ENCODE peak calls at places on chromosomes 7 and 10, in ten cellular contexts. One of them, this sample, is unnamed.

GRCh38 chr7:119377861-119378260 is 895.1 kb upstream of the KCND2 start:
- DNase-seq in HT1080: no peak
- DNase-seq in NCI-H1694 treated with DMSO at 0.1 percent for 48 hours: no peak
- DNase-seq in osteocyte: no peak
- DNase-seq in non-pigmented ciliary epithelial cell: no peak
- DNase-seq in thoracic aorta: no peak
- DNase-seq in HFFc6: no peak
- DNase-seq in cardiac fibroblast: no peak
- DNase-seq in GM10248: no peak
- DNase-seq in CD8-positive, alpha-beta T cell: no peak
- DNase-seq in this sample: no peak

GRCh38 chr7:155877167-155877566 is 64.9 kb upstream of the SHH start:
- DNase-seq in non-pigmented ciliary epithelial cell: no peak
- DNase-seq in cardiac fibroblast: no peak
- DNase-seq in CD8-positive, alpha-beta T cell: no peak
- DNase-seq in GM10248: no peak
- DNase-seq in osteocyte: no peak
- DNase-seq in HT1080: no peak
- DNase-seq in thoracic aorta: no peak
- DNase-seq in NCI-H1694 treated with DMSO at 0.1 percent for 48 hours: no peak
- DNase-seq in HFFc6: no peak
- DNase-seq in this sample: no peak

GRCh38 chr10:101563007-101563406 is 25.1 kb downstream of the POLL start:
- DNase-seq in thoracic aorta: no peak
- DNase-seq in NCI-H1694 treated with DMSO at 0.1 percent for 48 hours: no peak
- DNase-seq in HT1080: no peak
- DNase-seq in cardiac fibroblast: no peak
- DNase-seq in osteocyte: peak
- DNase-seq in HFFc6: no peak
- DNase-seq in GM10248: no peak
- DNase-seq in CD8-positive, alpha-beta T cell: no peak
- DNase-seq in non-pigmented ciliary epithelial cell: no peak
- DNase-seq in this sample: no peak

GRCh38 chr7:107994366-107994765 is 8.6 kb downstream of the LAMB1 start:
- DNase-seq in non-pigmented ciliary epithelial cell: no peak
- DNase-seq in cardiac fibroblast: no peak
- DNase-seq in thoracic aorta: no peak
- DNase-seq in NCI-H1694 treated with DMSO at 0.1 percent for 48 hours: no peak
- DNase-seq in GM10248: no peak
- DNase-seq in osteocyte: no peak
- DNase-seq in CD8-positive, alpha-beta T cell: no peak
- DNase-seq in HT1080: no peak
- DNase-seq in HFFc6: no peak
- DNase-seq in this sample: no peak

GRCh38 chr10:59817806-59818205 is 64.6 kb upstream of the MRLN start:
- DNase-seq in osteocyte: no peak
- DNase-seq in non-pigmented ciliary epithelial cell: no peak
- DNase-seq in NCI-H1694 treated with DMSO at 0.1 percent for 48 hours: no peak
- DNase-seq in HFFc6: no peak
- DNase-seq in CD8-positive, alpha-beta T cell: no peak
- DNase-seq in HT1080: peak
- DNase-seq in GM10248: no peak
- DNase-seq in cardiac fibroblast: peak
- DNase-seq in thoracic aorta: peak
- DNase-seq in this sample: no peak

GRCh38 chr10:103745264-103746247 is 109.8 kb downstream of the SH3PXD2A start:
- DNase-seq in osteocyte: no peak
- DNase-seq in GM10248: no peak
- DNase-seq in cardiac fibroblast: no peak
- DNase-seq in NCI-H1694 treated with DMSO at 0.1 percent for 48 hours: no peak
- DNase-seq in thoracic aorta: no peak
- DNase-seq in HT1080: peak
- DNase-seq in CD8-positive, alpha-beta T cell: peak
- DNase-seq in HFFc6: peak
- DNase-seq in non-pigmented ciliary epithelial cell: no peak
- DNase-seq in this sample: no peak

GRCh38 chr7:124276005-124276606 is 243.2 kb upstream of the TMEM229A start:
- DNase-seq in cardiac fibroblast: peak
- DNase-seq in HT1080: peak
- DNase-seq in CD8-positive, alpha-beta T cell: no peak
- DNase-seq in osteocyte: no peak
- DNase-seq in HFFc6: no peak
- DNase-seq in NCI-H1694 treated with DMSO at 0.1 percent for 48 hours: peak
- DNase-seq in GM10248: peak
- DNase-seq in non-pigmented ciliary epithelial cell: no peak
- DNase-seq in thoracic aorta: no peak
- DNase-seq in this sample: peak

GRCh38 chr7:115116773-115117715 is 195.2 kb downstream of the MDFIC start:
- DNase-seq in HT1080: no peak
- DNase-seq in osteocyte: no peak
- DNase-seq in HFFc6: no peak
- DNase-seq in CD8-positive, alpha-beta T cell: no peak
- DNase-seq in NCI-H1694 treated with DMSO at 0.1 percent for 48 hours: no peak
- DNase-seq in thoracic aorta: no peak
- DNase-seq in GM10248: no peak
- DNase-seq in cardiac fibroblast: no peak
- DNase-seq in non-pigmented ciliary epithelial cell: no peak
- DNase-seq in this sample: no peak

GRCh38 chr7:96219382-96220130 is 102.3 kb downstream of the SLC25A13 start:
- DNase-seq in HFFc6: peak
- DNase-seq in cardiac fibroblast: peak
- DNase-seq in GM10248: no peak
- DNase-seq in HT1080: peak
- DNase-seq in osteocyte: no peak
- DNase-seq in CD8-positive, alpha-beta T cell: no peak
- DNase-seq in NCI-H1694 treated with DMSO at 0.1 percent for 48 hours: peak
- DNase-seq in non-pigmented ciliary epithelial cell: no peak
- DNase-seq in thoracic aorta: no peak
- DNase-seq in this sample: no peak

GRCh38 chr10:3290550-3290949 is 118.0 kb upstream of the PITRM1 start:
- DNase-seq in NCI-H1694 treated with DMSO at 0.1 percent for 48 hours: no peak
- DNase-seq in osteocyte: no peak
- DNase-seq in GM10248: no peak
- DNase-seq in non-pigmented ciliary epithelial cell: no peak
- DNase-seq in cardiac fibroblast: no peak
- DNase-seq in thoracic aorta: no peak
- DNase-seq in CD8-positive, alpha-beta T cell: no peak
- DNase-seq in HFFc6: no peak
- DNase-seq in HT1080: no peak
- DNase-seq in this sample: no peak

GRCh38 chr7:18413447-18413846 is 82.1 kb upstream of the HDAC9 start:
- DNase-seq in CD8-positive, alpha-beta T cell: no peak
- DNase-seq in cardiac fibroblast: no peak
- DNase-seq in osteocyte: no peak
- DNase-seq in thoracic aorta: no peak
- DNase-seq in GM10248: no peak
- DNase-seq in non-pigmented ciliary epithelial cell: no peak
- DNase-seq in HT1080: no peak
- DNase-seq in HFFc6: no peak
- DNase-seq in NCI-H1694 treated with DMSO at 0.1 percent for 48 hours: no peak
- DNase-seq in this sample: no peak

GRCh38 chr10:33321516-33321915 is 13.0 kb downstream of the NRP1 start:
- DNase-seq in NCI-H1694 treated with DMSO at 0.1 percent for 48 hours: no peak
- DNase-seq in thoracic aorta: no peak
- DNase-seq in GM10248: no peak
- DNase-seq in HT1080: no peak
- DNase-seq in non-pigmented ciliary epithelial cell: no peak
- DNase-seq in cardiac fibroblast: peak
- DNase-seq in CD8-positive, alpha-beta T cell: no peak
- DNase-seq in HFFc6: no peak
- DNase-seq in osteocyte: no peak
- DNase-seq in this sample: peak

GRCh38 chr7:155300641-155301452 is 3.2 kb downstream of the INSIG1 start:
- DNase-seq in NCI-H1694 treated with DMSO at 0.1 percent for 48 hours: no peak
- DNase-seq in GM10248: no peak
- DNase-seq in CD8-positive, alpha-beta T cell: no peak
- DNase-seq in thoracic aorta: no peak
- DNase-seq in cardiac fibroblast: no peak
- DNase-seq in osteocyte: no peak
- DNase-seq in HT1080: no peak
- DNase-seq in HFFc6: no peak
- DNase-seq in non-pigmented ciliary epithelial cell: no peak
- DNase-seq in this sample: no peak

GRCh38 chr10:5711637-5712036 is 27.0 kb downstream of the TASOR2 start:
- DNase-seq in HFFc6: no peak
- DNase-seq in osteocyte: no peak
- DNase-seq in cardiac fibroblast: no peak
- DNase-seq in NCI-H1694 treated with DMSO at 0.1 percent for 48 hours: no peak
- DNase-seq in CD8-positive, alpha-beta T cell: no peak
- DNase-seq in HT1080: no peak
- DNase-seq in non-pigmented ciliary epithelial cell: no peak
- DNase-seq in thoracic aorta: no peak
- DNase-seq in GM10248: no peak
- DNase-seq in this sample: no peak

GRCh38 chr10:27637601-27638000 is 108.0 kb downstream of the MKX start:
- DNase-seq in non-pigmented ciliary epithelial cell: no peak
- DNase-seq in HT1080: no peak
- DNase-seq in NCI-H1694 treated with DMSO at 0.1 percent for 48 hours: no peak
- DNase-seq in GM10248: no peak
- DNase-seq in thoracic aorta: no peak
- DNase-seq in HFFc6: no peak
- DNase-seq in cardiac fibroblast: no peak
- DNase-seq in osteocyte: no peak
- DNase-seq in CD8-positive, alpha-beta T cell: no peak
- DNase-seq in this sample: no peak

GRCh38 chr7:28745351-28745750 is 212.8 kb downstream of the TRIL start:
- DNase-seq in cardiac fibroblast: no peak
- DNase-seq in HFFc6: no peak
- DNase-seq in osteocyte: no peak
- DNase-seq in CD8-positive, alpha-beta T cell: no peak
- DNase-seq in non-pigmented ciliary epithelial cell: no peak
- DNase-seq in HT1080: no peak
- DNase-seq in thoracic aorta: no peak
- DNase-seq in GM10248: no peak
- DNase-seq in NCI-H1694 treated with DMSO at 0.1 percent for 48 hours: no peak
- DNase-seq in this sample: no peak

GRCh38 chr7:23105086-23105643 is 420 bp upstream of the KLHL7 start:
- DNase-seq in CD8-positive, alpha-beta T cell: no peak
- DNase-seq in HT1080: no peak
- DNase-seq in HFFc6: no peak
- DNase-seq in NCI-H1694 treated with DMSO at 0.1 percent for 48 hours: no peak
- DNase-seq in thoracic aorta: no peak
- DNase-seq in non-pigmented ciliary epithelial cell: no peak
- DNase-seq in cardiac fibroblast: no peak
- DNase-seq in osteocyte: no peak
- DNase-seq in GM10248: peak
- DNase-seq in this sample: peak

GRCh38 chr7:710161-710560 is 16.3 kb upstream of the DNAAF5 start:
- DNase-seq in NCI-H1694 treated with DMSO at 0.1 percent for 48 hours: no peak
- DNase-seq in osteocyte: no peak
- DNase-seq in CD8-positive, alpha-beta T cell: no peak
- DNase-seq in non-pigmented ciliary epithelial cell: no peak
- DNase-seq in HFFc6: no peak
- DNase-seq in GM10248: no peak
- DNase-seq in HT1080: no peak
- DNase-seq in cardiac fibroblast: no peak
- DNase-seq in thoracic aorta: no peak
- DNase-seq in this sample: no peak

GRCh38 chr7:42677751-42678231 is 234.1 kb downstream of the C7orf25 start:
- DNase-seq in GM10248: no peak
- DNase-seq in osteocyte: no peak
- DNase-seq in HFFc6: peak
- DNase-seq in cardiac fibroblast: peak
- DNase-seq in non-pigmented ciliary epithelial cell: peak
- DNase-seq in HT1080: peak
- DNase-seq in NCI-H1694 treated with DMSO at 0.1 percent for 48 hours: no peak
- DNase-seq in CD8-positive, alpha-beta T cell: no peak
- DNase-seq in thoracic aorta: no peak
- DNase-seq in this sample: peak

GRCh38 chr7:29408841-29409243 is 154.8 kb upstream of the PRR15 start:
- DNase-seq in HFFc6: peak
- DNase-seq in osteocyte: no peak
- DNase-seq in GM10248: peak
- DNase-seq in NCI-H1694 treated with DMSO at 0.1 percent for 48 hours: peak
- DNase-seq in cardiac fibroblast: peak
- DNase-seq in non-pigmented ciliary epithelial cell: peak
- DNase-seq in CD8-positive, alpha-beta T cell: peak
- DNase-seq in thoracic aorta: peak
- DNase-seq in HT1080: peak
- DNase-seq in this sample: peak

GRCh38 chr7:46291601-46292150 is 370.6 kb upstream of the IGFBP3 start:
- DNase-seq in thoracic aorta: peak
- DNase-seq in NCI-H1694 treated with DMSO at 0.1 percent for 48 hours: no peak
- DNase-seq in CD8-positive, alpha-beta T cell: no peak
- DNase-seq in GM10248: no peak
- DNase-seq in cardiac fibroblast: peak
- DNase-seq in HFFc6: peak
- DNase-seq in HT1080: peak
- DNase-seq in osteocyte: no peak
- DNase-seq in non-pigmented ciliary epithelial cell: no peak
- DNase-seq in this sample: peak